ENCODE peak calls at places on chromosome 5, in four cellular contexts. One of them, this sample, is unnamed.

GRCh38 chr5:179974946-179975712 is 67.4 kb upstream of the TBC1D9B start:
- DNase-seq in naive thymus-derived CD8-positive, alpha-beta T cell: peak; percentile 19
- DNase-seq in NCI-H1092: peak; percentile 36
- DNase-seq in SK-MEL-5: peak; percentile 33
- DNase-seq in this sample: peak; percentile 53

GRCh38 chr5:112034614-112035013 is 277.6 kb upstream of the NREP start:
- DNase-seq in naive thymus-derived CD8-positive, alpha-beta T cell: no peak
- DNase-seq in NCI-H1092: no peak
- DNase-seq in SK-MEL-5: no peak
- DNase-seq in this sample: no peak

GRCh38 chr5:59099270-59099994 is 516.6 kb downstream of the RAB3C start:
- DNase-seq in NCI-H1092: no peak
- DNase-seq in SK-MEL-5: no peak
- DNase-seq in naive thymus-derived CD8-positive, alpha-beta T cell: no peak
- DNase-seq in this sample: no peak

GRCh38 chr5:170533383-170533782 is 29.6 kb downstream of the KCNIP1 start:
- DNase-seq in SK-MEL-5: no peak
- DNase-seq in NCI-H1092: no peak
- DNase-seq in naive thymus-derived CD8-positive, alpha-beta T cell: no peak
- DNase-seq in this sample: no peak

GRCh38 chr5:66603881-66604280 is 7.7 kb downstream of the MAST4 start:
- DNase-seq in naive thymus-derived CD8-positive, alpha-beta T cell: no peak
- DNase-seq in NCI-H1092: no peak
- DNase-seq in SK-MEL-5: no peak
- DNase-seq in this sample: no peak

GRCh38 chr5:61910771-61911170 is 395.2 kb upstream of the KIF2A start:
- DNase-seq in NCI-H1092: no peak
- DNase-seq in SK-MEL-5: no peak
- DNase-seq in naive thymus-derived CD8-positive, alpha-beta T cell: no peak
- DNase-seq in this sample: no peak

GRCh38 chr5:96717874-96718273 is 55.7 kb downstream of the CAST start:
- DNase-seq in NCI-H1092: no peak
- DNase-seq in SK-MEL-5: no peak
- DNase-seq in naive thymus-derived CD8-positive, alpha-beta T cell: no peak
- DNase-seq in this sample: no peak

GRCh38 chr5:16894236-16895057 is 41.6 kb downstream of the MYO10 start:
- DNase-seq in SK-MEL-5: no peak
- DNase-seq in NCI-H1092: no peak
- DNase-seq in naive thymus-derived CD8-positive, alpha-beta T cell: no peak
- DNase-seq in this sample: peak; percentile 28

GRCh38 chr5:73380052-73380451 is 68.5 kb downstream of the FOXD1 start:
- DNase-seq in naive thymus-derived CD8-positive, alpha-beta T cell: no peak
- DNase-seq in NCI-H1092: no peak
- DNase-seq in SK-MEL-5: no peak
- DNase-seq in this sample: no peak

GRCh38 chr5:33890633-33891032 is 1.2 kb downstream of the ADAMTS12 start:
- DNase-seq in NCI-H1092: no peak
- DNase-seq in naive thymus-derived CD8-positive, alpha-beta T cell: no peak
- DNase-seq in SK-MEL-5: no peak
- DNase-seq in this sample: no peak

This sample was measured in COR-L47.